ENCODE peak calls at places on chromosomes 5 and 9, in six cellular contexts. Q, P, G, T, H and S are unnamed samples.
A peak's percentile ranks its signal among the peaks of the same experiment; 100 is the strongest.

GRCh38 chr5:157343842-157344790 is 78.2 kb downstream of the CYFIP2 start:
- DNase-seq in Q (no peak), P (no peak), G (no peak), T (no peak), H (no peak), S (no peak)

GRCh38 chr9:133238851-133239532 is 29.9 kb upstream of the OBP2B start:
- DNase-seq in Q (peak; percentile 84), P (peak; percentile 75), G (peak; percentile 34), T (peak; percentile 34), H (no peak), S (no peak)

GRCh38 chr5:170105643-170106611 is at the start of gene FOXI1:
- DNase-seq in Q (no peak), P (no peak), G (no peak), T (no peak), H (peak; percentile 81), S (no peak)

GRCh38 chr5:60340965-60341471 is 358.9 kb downstream of the DEPDC1B start:
- DNase-seq in Q (no peak), P (no peak), G (no peak), T (no peak), H (no peak), S (no peak)

GRCh38 chr9:90188656-90189055 is 454.0 kb downstream of the DIRAS2 start:
- DNase-seq in Q (no peak), P (no peak), G (no peak), T (no peak), H (no peak), S (no peak)

GRCh38 chr9:107819772-107820171 is 330.2 kb upstream of the KLF4 start:
- DNase-seq in Q (no peak), P (no peak), G (no peak), T (no peak), H (no peak), S (no peak)

GRCh38 chr9:129649726-129650679 is 8.1 kb upstream of the ASB6 start:
- DNase-seq in Q (no peak), P (no peak), G (no peak), T (no peak), H (no peak), S (no peak)

GRCh38 chr9:121813811-121814210 is 162.4 kb downstream of the DAB2IP start:
- DNase-seq in Q (no peak), P (no peak), G (no peak), T (no peak), H (no peak), S (no peak)

GRCh38 chr9:16352791-16353401 is 517.6 kb downstream of the BNC2 start:
- DNase-seq in Q (no peak), P (no peak), G (no peak), T (peak; percentile 59), H (no peak), S (no peak)

GRCh38 chr5:38660194-38660668 is 103.8 kb upstream of the LIFR start:
- DNase-seq in Q (peak; percentile 51), P (no peak), G (no peak), T (no peak), H (no peak), S (peak; percentile 83)

GRCh38 chr5:79201206-79201605 is 34.7 kb upstream of the JMY start:
- DNase-seq in Q (no peak), P (no peak), G (no peak), T (no peak), H (no peak), S (no peak)

GRCh38 chr9:7143801-7144200 is 386.0 kb downstream of the KDM4C start:
- DNase-seq in Q (no peak), P (no peak), G (no peak), T (no peak), H (no peak), S (no peak)

GRCh38 chr9:124574944-124575343 is 67.7 kb upstream of the NR5A1 start:
- DNase-seq in Q (no peak), P (no peak), G (no peak), T (peak; percentile 91), H (no peak), S (peak; percentile 77)